ENCODE peak calls at places on chromosomes 13 and 19, in four cellular contexts. O is stomach, N is GM12878, C is ovary. L is an unnamed sample. For H3K36me3, the result is how much of the 10 kb centered on the place peaks cover.

GRCh38 chr13:109208522-109208921 is 577.9 kb downstream of the IRS2 start:
- DNase-seq in O (no peak), N (no peak), C (no peak), L (no peak)

GRCh38 chr13:59425211-59425721 is 738.5 kb downstream of the DIAPH3 start:
- DNase-seq in O (no peak), N (no peak), C (no peak), L (no peak)

GRCh38 chr13:113959198-113959597 is 14.7 kb downstream of the C13orf46 start:
- DNase-seq in O (peak), N (no peak), C (no peak), L (no peak)

GRCh38 chr13:23570099-23570926 is at the start of gene TNFRSF19:
- DNase-seq in O (no peak), N (no peak), C (no peak), L (no peak)

GRCh38 chr13:22931576-22931975 is 249.2 kb upstream of the SGCG start:
- DNase-seq in O (no peak), N (no peak), C (no peak), L (no peak)

GRCh38 chr19:46727036-46727501 is 10.2 kb upstream of the PRKD2 start:
- DNase-seq in O (no peak), N (no peak), C (peak), L (peak)

GRCh38 chr13:51006067-51006800 is 96.6 kb downstream of the RNASEH2B start:
- DNase-seq in O (no peak), N (no peak), C (no peak), L (no peak)

GRCh38 chr19:588093-588742 is 1.5 kb upstream of the HCN2 start:
- DNase-seq in O (peak), N (no peak), C (no peak), L (peak)

GRCh38 chr13:105847532-105848295 is 687.7 kb downstream of the EFNB2 start:
- DNase-seq in O (no peak), N (no peak), C (no peak), L (no peak)

GRCh38 chr13:39897636-39898035 is 242.2 kb downstream of the COG6 start:
- DNase-seq in O (no peak), N (no peak), C (no peak), L (no peak)

GRCh38 chr13:26482451-26483197 is 74.9 kb upstream of the WASF3 start:
- DNase-seq in O (peak), N (peak), C (peak), L (peak)

GRCh38 chr13:49466240-49466914 is 22.3 kb downstream of the SETDB2 start:
- DNase-seq in O (no peak), N (no peak), C (no peak), L (no peak)

GRCh38 chr19:7507884-7508283 is 8.0 kb upstream of the ZNF358 start:
- DNase-seq in O (peak), N (no peak), C (peak), L (peak)

GRCh38 chr13:20703785-20704458 is 423 bp downstream of the IL17D start:
- DNase-seq in O (peak), N (peak), C (peak), L (peak)

GRCh38 chr13:50626031-50626643 is 217.4 kb downstream of the DLEU7 start:
- DNase-seq in O (no peak), N (no peak), C (no peak), L (no peak)

GRCh38 chr19:46748325-46749109 is 2.3 kb upstream of the STRN4 start:
- DNase-seq in O (peak), N (no peak), C (peak), L (no peak)

GRCh38 chr19:55626350-55626749 is 2.0 kb upstream of the ZNF784 start:
- DNase-seq in O (no peak), N (no peak), C (no peak), L (no peak)

GRCh38 chr13:114230117-114230516 is 4.6 kb upstream of the CDC16 start:
- DNase-seq in O (no peak), N (no peak), C (no peak), L (no peak)

GRCh38 chr13:42883142-42883541 is 101.8 kb downstream of the FAM216B start:
- DNase-seq in O (no peak), N (no peak), C (no peak), L (no peak)

GRCh38 chr13:98828614-98829013 is 76.1 kb upstream of the SLC15A1 start:
- DNase-seq in O (no peak), N (no peak), C (no peak), L (no peak)

GRCh38 chr13:96994030-96994848 is at the start of gene OXGR1:
- DNase-seq in O (no peak), N (no peak), C (no peak), L (no peak)

GRCh38 chr13:48411281-48412099 is 1.4 kb downstream of the LPAR6 start:
- DNase-seq in O (no peak), N (no peak), C (no peak), L (no peak)

GRCh38 chr13:111325146-111325890 is 4.9 kb downstream of the TEX29 start:
- DNase-seq in O (no peak), N (no peak), C (peak), L (no peak)

GRCh38 chr13:38914070-38914469 is 76.6 kb downstream of the STOML3 start:
- DNase-seq in O (no peak), N (no peak), C (no peak), L (no peak)

GRCh38 chr19:58400916-58401824 is 5.7 kb downstream of the RNF225 start:
- DNase-seq in O (peak), N (peak), C (peak), L (peak)
- TF ChIP-seq CTCF in O (no peak), N (no peak), C (no peak), L (no peak)

GRCh38 chr19:16904599-16904998 is 15.8 kb downstream of the F2RL3 start:
- DNase-seq in O (no peak), N (no peak), C (no peak), L (no peak)

GRCh38 chr19:16903347-16903746 is 14.5 kb downstream of the F2RL3 start:
- DNase-seq in O (no peak), N (no peak), C (no peak), L (no peak)

GRCh38 chr19:16899566-16900075 is 10.8 kb downstream of the F2RL3 start:
- DNase-seq in O (peak), N (no peak), C (no peak), L (no peak)

GRCh38 chr19:16902545-16902944 is 13.7 kb downstream of the F2RL3 start:
- DNase-seq in O (no peak), N (no peak), C (no peak), L (no peak)

DNA sequence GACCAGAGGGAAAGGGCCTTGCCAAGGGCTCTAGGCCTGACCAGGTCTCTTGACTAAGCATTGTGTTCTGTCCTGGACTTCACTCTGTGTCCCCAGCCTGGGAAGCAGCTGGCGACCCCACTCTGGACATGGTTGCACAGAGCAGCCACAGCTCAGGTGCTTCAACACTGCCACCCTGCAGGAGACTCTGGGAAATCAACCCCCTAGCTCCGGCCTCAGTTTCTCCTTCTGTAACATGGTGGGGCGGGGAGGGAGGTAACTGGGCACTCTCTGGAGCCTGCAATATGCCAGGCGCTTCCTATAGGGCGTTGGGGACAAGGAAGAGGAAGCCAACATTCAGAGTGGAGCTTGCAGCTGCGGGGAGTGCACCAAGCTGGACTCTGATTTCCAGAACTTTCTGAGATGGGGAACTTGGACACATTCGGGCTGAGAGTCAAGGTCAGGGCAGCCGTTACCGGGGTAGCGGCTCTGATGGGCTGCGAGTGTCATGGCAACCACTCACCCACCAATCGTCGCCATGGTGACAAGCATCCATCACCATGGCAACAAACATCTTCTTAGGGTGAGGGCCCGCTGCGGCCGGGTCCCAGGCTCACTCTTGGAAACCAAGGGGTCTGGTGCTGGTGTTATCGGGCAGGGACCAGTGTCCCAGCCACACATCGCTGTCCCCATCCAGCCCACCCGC is 12.8 kb downstream of the F2RL3 start:
- DNase-seq in O (no peak), N (no peak), C (peak), L (no peak)
- TF ChIP-seq EP300 in O (no peak), N (no peak), C (no peak), L (no peak)

GRCh38 chr19:48967346-48968178 is 2.5 kb downstream of the FTL start:
- DNase-seq in O (no peak), N (no peak), C (no peak), L (peak)

GRCh38 chr19:48965806-48966540 is 864 bp downstream of the FTL start:
- DNase-seq in O (peak), N (peak), C (peak), L (peak)

GRCh38 chr19:48965033-48965805 is at the start of gene FTL:
- DNase-seq in O (peak), N (peak), C (peak), L (peak)

GRCh38 chr19:48968179-48968661 is 3.1 kb downstream of the FTL start:
- DNase-seq in O (no peak), N (no peak), C (no peak), L (no peak)

DNA sequence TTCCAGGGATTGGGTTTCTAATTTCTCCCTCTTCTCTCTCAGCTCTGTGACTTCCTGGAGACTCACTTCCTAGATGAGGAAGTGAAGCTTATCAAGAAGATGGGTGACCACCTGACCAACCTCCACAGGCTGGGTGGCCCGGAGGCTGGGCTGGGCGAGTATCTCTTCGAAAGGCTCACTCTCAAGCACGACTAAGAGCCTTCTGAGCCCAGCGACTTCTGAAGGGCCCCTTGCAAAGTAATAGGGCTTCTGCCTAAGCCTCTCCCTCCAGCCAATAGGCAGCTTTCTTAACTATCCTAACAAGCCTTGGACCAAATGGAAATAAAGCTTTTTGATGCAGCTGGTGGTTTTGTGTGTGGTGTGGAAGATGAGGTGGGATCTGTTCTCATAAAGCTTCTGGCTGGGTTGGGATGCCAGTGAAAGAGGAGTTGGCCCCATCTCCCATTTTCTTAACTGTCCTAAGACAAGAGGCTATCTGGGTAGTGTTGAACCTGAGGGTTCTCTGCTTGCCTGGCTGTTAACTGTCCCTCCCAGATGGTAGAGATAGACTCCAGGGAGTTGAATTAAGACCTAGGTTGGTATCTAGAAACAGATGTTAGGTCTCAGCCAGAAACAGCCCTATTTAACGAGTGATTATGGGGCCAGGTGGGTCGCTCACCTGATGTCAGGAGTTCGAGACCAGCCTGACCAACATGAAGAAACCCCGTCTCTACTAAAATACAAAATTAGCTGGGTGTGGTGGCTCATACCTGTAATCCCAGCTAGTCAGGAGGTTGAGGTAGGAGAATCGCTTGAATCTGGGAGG is 1.6 kb downstream of the FTL start:
- DNase-seq in O (no peak), N (no peak), C (no peak), L (no peak)
- H3K36me3 ChIP-seq in O (half or more), N (under half), C (under half), L (under half)

DNA sequence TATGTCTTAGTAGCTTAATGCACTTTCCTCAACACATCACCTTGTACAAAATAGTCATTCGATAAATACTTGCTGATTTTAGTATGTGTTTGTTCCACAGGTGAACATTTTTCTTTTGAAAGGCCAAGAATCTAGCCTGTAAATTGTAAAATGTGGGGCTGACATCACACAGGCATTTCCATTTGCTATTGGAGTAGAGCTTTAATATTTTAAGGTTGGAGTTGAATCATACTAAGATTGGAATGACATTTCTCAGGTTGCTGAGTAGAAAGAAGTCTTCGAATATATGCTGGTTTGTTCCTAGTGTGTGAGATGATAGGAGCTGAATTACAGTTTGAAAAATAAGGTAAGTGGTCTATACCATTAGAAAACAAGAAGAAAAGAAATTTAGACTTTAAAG is 112.3 kb upstream of the FRY start:
- DNase-seq in O (no peak), N (no peak), C (no peak), L (no peak)
- TF ChIP-seq CTCF in O (no peak), N (no peak), C (no peak), L (no peak)

DNA sequence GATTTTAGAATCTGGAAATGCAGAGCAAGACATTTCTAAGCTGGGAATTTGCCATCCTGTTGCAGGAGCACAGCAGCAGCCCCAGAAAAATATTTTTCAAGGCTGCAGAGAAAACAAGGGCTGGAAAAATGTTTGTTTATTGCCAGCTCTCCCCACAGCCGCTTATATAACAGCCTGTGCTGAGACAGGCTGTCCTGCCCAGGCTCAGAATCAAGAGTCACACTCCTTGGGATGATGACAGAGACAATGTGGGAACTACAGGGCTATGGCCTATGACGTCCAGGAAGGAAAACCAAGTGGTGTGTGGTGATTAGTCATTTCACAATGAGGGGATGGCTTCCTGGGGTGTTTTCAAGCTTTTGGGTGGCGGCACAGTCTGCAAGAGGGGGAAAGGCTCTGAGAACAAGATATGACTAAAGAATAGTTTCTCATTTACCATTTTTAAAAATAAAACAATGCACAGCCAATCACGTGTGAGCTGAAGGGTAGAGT is 136.3 kb upstream of the SERP2 start:
- DNase-seq in O (no peak), N (peak), C (peak), L (peak)
- TF ChIP-seq EP300 in O (peak), N (peak), C (peak), L (peak)

GRCh38 chr19:18128805-18129204 is 24.2 kb upstream of the PIK3R2 start:
- DNase-seq in O (no peak), N (no peak), C (no peak), L (no peak)

GRCh38 chr19:18128044-18128443 is 24.9 kb upstream of the PIK3R2 start:
- DNase-seq in O (no peak), N (no peak), C (no peak), L (no peak)

GRCh38 chr19:18126097-18126496 is 26.9 kb upstream of the PIK3R2 start:
- DNase-seq in O (no peak), N (no peak), C (no peak), L (no peak)

GRCh38 chr19:18131841-18132596 is 20.9 kb upstream of the PIK3R2 start:
- DNase-seq in O (no peak), N (no peak), C (no peak), L (no peak)

DNA sequence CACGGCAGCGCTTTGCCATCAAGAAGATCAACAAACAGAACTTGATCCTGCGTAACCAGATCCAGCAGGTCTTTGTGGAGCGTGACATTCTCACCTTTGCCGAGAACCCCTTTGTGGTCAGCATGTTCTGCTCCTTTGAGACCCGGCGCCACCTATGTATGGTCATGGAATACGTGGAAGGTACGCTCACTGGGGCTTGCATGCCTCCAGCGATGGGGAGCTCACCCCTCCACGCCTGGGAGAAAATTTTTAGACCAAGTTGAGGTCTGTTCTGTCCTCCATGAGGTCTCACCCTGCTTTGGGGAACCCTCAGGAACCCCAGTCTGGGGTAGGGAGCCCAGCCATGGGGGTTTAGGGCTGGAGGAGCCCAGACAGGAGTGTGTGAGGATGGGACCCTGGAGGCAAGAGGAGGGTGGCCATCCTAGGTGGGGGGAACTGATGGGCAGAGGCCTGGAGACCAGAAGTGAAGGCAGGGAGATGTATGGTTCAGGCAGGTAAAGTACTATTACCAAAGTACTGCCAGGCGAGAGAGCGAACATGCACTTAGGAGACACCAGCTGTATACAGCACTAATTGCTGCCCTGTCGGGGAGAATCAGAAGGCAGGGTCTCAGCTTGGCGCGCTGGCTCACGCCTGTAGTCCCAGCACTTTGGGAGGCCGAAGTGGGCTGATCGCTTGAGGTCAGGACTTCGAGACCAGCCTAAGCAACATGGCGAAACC is 22.3 kb upstream of the PIK3R2 start:
- DNase-seq in O (no peak), N (no peak), C (no peak), L (no peak)
- H3K36me3 ChIP-seq in O (half or more), N (under half), C (under half), L (under half)

DNA sequence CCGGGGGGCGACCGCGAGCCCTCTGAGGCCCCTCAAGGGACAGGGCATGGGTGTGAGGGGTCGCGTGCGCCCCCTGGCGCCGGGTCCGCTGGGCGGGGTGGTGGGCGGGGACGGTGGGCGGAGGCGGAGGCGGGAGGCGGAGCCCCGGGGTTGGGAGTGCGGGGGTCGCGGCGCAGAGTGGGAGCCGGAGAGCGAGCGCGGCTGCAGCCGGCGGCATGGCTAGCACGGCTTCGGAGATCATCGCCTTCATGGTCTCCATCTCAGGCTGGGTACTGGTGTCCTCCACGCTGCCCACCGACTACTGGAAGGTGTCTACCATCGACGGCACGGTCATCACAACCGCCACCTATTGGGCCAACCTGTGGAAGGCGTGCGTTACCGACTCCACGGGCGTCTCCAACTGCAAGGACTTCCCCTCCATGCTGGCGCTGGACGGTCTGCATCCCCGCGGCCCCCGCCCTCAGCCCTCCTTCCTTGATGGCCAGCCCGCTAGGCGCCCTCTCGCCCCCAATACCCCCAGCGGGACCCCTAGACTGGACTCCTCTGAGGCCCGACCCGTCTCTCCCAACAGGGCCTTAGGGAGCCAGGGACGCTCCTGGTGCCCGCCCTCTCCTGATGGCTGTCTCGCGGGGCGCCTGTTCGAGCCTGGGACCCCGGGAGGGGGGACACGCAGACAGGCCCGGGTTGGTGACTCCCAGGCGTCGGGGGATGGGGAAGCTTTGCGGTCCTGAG is at the start of gene CLDN10:
- DNase-seq in O (no peak), N (no peak), C (no peak), L (no peak)
- TF ChIP-seq CTCF in O (no peak), N (no peak), C (no peak), L (no peak)

L was measured in sigmoid colon.